ENCODE peak calls at places on chromosome 1, in seven cellular contexts. J, F, Y, O, K, U and W are unnamed samples.

GRCh38 chr1:41454406-41454805 is 30.1 kb downstream of the EDN2 start:
- DNase-seq in J (no peak), F (no peak), Y (no peak), O (no peak), K (no peak), U (no peak), W (no peak)

GRCh38 chr1:204075890-204076837 is 3.2 kb downstream of the SOX13 start:
- DNase-seq in J (no peak), F (no peak), Y (no peak), O (peak; percentile 70), K (no peak), U (no peak), W (no peak)

GRCh38 chr1:204323887-204324286 is 35.8 kb downstream of the PLEKHA6 start:
- DNase-seq in J (no peak), F (no peak), Y (no peak), O (no peak), K (no peak), U (no peak), W (no peak)

GRCh38 chr1:164949758-164950452 is 390.9 kb downstream of the PBX1 start:
- DNase-seq in J (no peak), F (no peak), Y (no peak), O (no peak), K (no peak), U (no peak), W (no peak)

GRCh38 chr1:151853411-151853930 is at the start of gene THEM5:
- DNase-seq in J (peak; percentile 22), F (no peak), Y (no peak), O (no peak), K (no peak), U (no peak), W (no peak)

GRCh38 chr1:246961939-246962373 is 30.2 kb upstream of the AHCTF1 start:
- DNase-seq in J (no peak), F (no peak), Y (no peak), O (no peak), K (no peak), U (no peak), W (no peak)

GRCh38 chr1:109186704-109187071 is 27.0 kb upstream of the SARS1 start:
- DNase-seq in J (peak; percentile 33), F (no peak), Y (no peak), O (no peak), K (no peak), U (no peak), W (no peak)

GRCh38 chr1:213761845-213762407 is 225.8 kb upstream of the PROX1 start:
- DNase-seq in J (no peak), F (no peak), Y (peak; percentile 29), O (no peak), K (peak; percentile 42), U (no peak), W (no peak)

GRCh38 chr1:42925132-42925769 is 33.4 kb downstream of the SLC2A1 start:
- DNase-seq in J (peak; percentile 45), F (no peak), Y (no peak), O (no peak), K (no peak), U (no peak), W (no peak)

GRCh38 chr1:242651817-242652216 is 127.3 kb upstream of the PLD5 start:
- DNase-seq in J (no peak), F (no peak), Y (peak; percentile 47), O (no peak), K (peak; percentile 4), U (no peak), W (no peak)

GRCh38 chr1:42322577-42322976 is 12.5 kb downstream of the FOXJ3 start:
- DNase-seq in J (no peak), F (no peak), Y (no peak), O (no peak), K (no peak), U (no peak), W (no peak)

GRCh38 chr1:158506369-158506987 is 34.5 kb downstream of the OR10R2 start:
- DNase-seq in J (peak; percentile 61), F (peak; percentile 8), Y (peak; percentile 44), O (no peak), K (peak; percentile 1), U (peak; percentile 1), W (no peak)

GRCh38 chr1:2783069-2783434 is 18.4 kb downstream of the TTC34 start:
- DNase-seq in J (no peak), F (no peak), Y (no peak), O (no peak), K (no peak), U (no peak), W (no peak)

GRCh38 chr1:112444269-112444668 is 48.3 kb downstream of the CTTNBP2NL start:
- DNase-seq in J (no peak), F (no peak), Y (no peak), O (no peak), K (no peak), U (no peak), W (no peak)

GRCh38 chr1:90568436-90568835 is 148.7 kb downstream of the BARHL2 start:
- DNase-seq in J (no peak), F (no peak), Y (no peak), O (no peak), K (no peak), U (no peak), W (no peak)

GRCh38 chr1:19799233-19799876 is 361 bp downstream of the TMCO4 start:
- DNase-seq in J (peak; percentile 38), F (no peak), Y (no peak), O (peak; percentile 43), K (peak; percentile 56), U (peak; percentile 83), W (no peak)

GRCh38 chr1:240464099-240464498 is 147.9 kb downstream of the GREM2 start:
- DNase-seq in J (no peak), F (no peak), Y (no peak), O (no peak), K (no peak), U (no peak), W (no peak)

GRCh38 chr1:2829846-2830615 is 28.5 kb upstream of the TTC34 start:
- DNase-seq in J (no peak), F (no peak), Y (no peak), O (no peak), K (no peak), U (no peak), W (no peak)

GRCh38 chr1:208242829-208243521 is 1.2 kb downstream of the PLXNA2 start:
- DNase-seq in J (peak; percentile 55), F (no peak), Y (no peak), O (peak; percentile 60), K (no peak), U (peak; percentile 75), W (no peak)

GRCh38 chr1:47906009-47906432 is 91.2 kb downstream of the TRABD2B start:
- DNase-seq in J (no peak), F (no peak), Y (no peak), O (no peak), K (peak; percentile 75), U (no peak), W (peak; percentile 22)

GRCh38 chr1:201678264-201679101 is 139.6 kb downstream of the NAV1 start:
- DNase-seq in J (no peak), F (no peak), Y (no peak), O (no peak), K (no peak), U (no peak), W (no peak)

GRCh38 chr1:43449708-43450069 is 4.0 kb downstream of the HYI start:
- DNase-seq in J (no peak), F (no peak), Y (no peak), O (no peak), K (no peak), U (no peak), W (no peak)

GRCh38 chr1:30966690-30967369 is 58.3 kb upstream of the SDC3 start:
- DNase-seq in J (peak; percentile 51), F (no peak), Y (no peak), O (no peak), K (peak; percentile 20), U (peak; percentile 80), W (no peak)

GRCh38 chr1:5424802-5425201 is 567.4 kb downstream of the NPHP4 start:
- DNase-seq in J (no peak), F (no peak), Y (peak; percentile 27), O (no peak), K (no peak), U (no peak), W (no peak)

GRCh38 chr1:112389689-112390088 is 6.3 kb upstream of the CTTNBP2NL start:
- DNase-seq in J (no peak), F (no peak), Y (no peak), O (no peak), K (peak; percentile 36), U (no peak), W (no peak)

GRCh38 chr1:235253219-235253640 is 74.7 kb downstream of the ARID4B start:
- DNase-seq in J (peak; percentile 83), F (no peak), Y (peak; percentile 25), O (no peak), K (peak; percentile 66), U (peak; percentile 50), W (peak; percentile 54)

GRCh38 chr1:32871364-32872188 is 864 bp upstream of the FNDC5 start:
- DNase-seq in J (peak; percentile 50), F (no peak), Y (no peak), O (no peak), K (no peak), U (no peak), W (no peak)

GRCh38 chr1:1758692-1759455 is 19.4 kb downstream of the NADK start:
- DNase-seq in J (peak; percentile 98), F (no peak), Y (no peak), O (peak; percentile 65), K (no peak), U (no peak), W (peak; percentile 64)

GRCh38 chr1:16156848-16157495 is 1.1 kb upstream of the EPHA2 start:
- DNase-seq in J (no peak), F (no peak), Y (no peak), O (no peak), K (peak; percentile 55), U (no peak), W (no peak)
- TF ChIP-seq JUND in J (no peak), F (no peak), Y (no peak), O (no peak), K (no peak), U (no peak), W (no peak)

GRCh38 chr1:92820024-92820423 is 11.8 kb upstream of the RPL5 start:
- DNase-seq in J (no peak), F (no peak), Y (no peak), O (no peak), K (no peak), U (no peak), W (no peak)
- TF ChIP-seq JUND in J (no peak), F (no peak), Y (no peak), O (no peak), K (no peak), U (no peak), W (no peak)

GRCh38 chr1:22024485-22025367 is 23.3 kb downstream of the CELA3A start:
- DNase-seq in J (peak; percentile 73), F (no peak), Y (no peak), O (no peak), K (peak; percentile 72), U (peak; percentile 64), W (peak; percentile 54)

GRCh38 chr1:22021061-22021460 is 19.6 kb downstream of the CELA3A start:
- DNase-seq in J (peak; percentile 33), F (no peak), Y (no peak), O (no peak), K (no peak), U (no peak), W (no peak)

GRCh38 chr1:22018583-22019559 is 17.4 kb downstream of the CELA3A start:
- DNase-seq in J (peak; percentile 86), F (peak; percentile 80), Y (no peak), O (no peak), K (no peak), U (no peak), W (no peak)
- TF ChIP-seq JUND in J (peak; percentile 92), F (no peak), Y (no peak), O (no peak), K (no peak), U (peak; percentile 69), W (no peak)

GRCh38 chr1:107767156-107767582 is 197.8 kb downstream of the VAV3 start:
- DNase-seq in J (no peak), F (no peak), Y (no peak), O (no peak), K (no peak), U (no peak), W (no peak)
- TF ChIP-seq JUND in J (no peak), F (no peak), Y (no peak), O (peak; percentile 49), K (no peak), U (no peak), W (no peak)